ENCODE peak calls at places on chromosomes 16 and 17, in five cellular contexts. One of them, this sample, is unnamed.
A peak's percentile ranks its signal among the peaks of the same experiment; 100 is the strongest.

GRCh38 chr16:66196770-66197169 is 169.7 kb upstream of the CDH5 start:
- DNase-seq in amniotic stem cell: no peak
- DNase-seq in Peyer's patch: no peak
- DNase-seq in pancreas: no peak
- DNase-seq in retinal pigment epithelial cell: no peak
- DNase-seq in this sample: no peak

GRCh38 chr16:4176794-4177438 is 60.7 kb upstream of the ADCY9 start:
- DNase-seq in amniotic stem cell: peak; percentile 32
- DNase-seq in Peyer's patch: peak; percentile 79
- DNase-seq in pancreas: no peak
- DNase-seq in retinal pigment epithelial cell: no peak
- DNase-seq in this sample: no peak

GRCh38 chr17:55770220-55770870 is 19.5 kb downstream of the PCTP start:
- DNase-seq in amniotic stem cell: peak; percentile 6
- DNase-seq in Peyer's patch: no peak
- DNase-seq in pancreas: no peak
- DNase-seq in retinal pigment epithelial cell: no peak
- DNase-seq in this sample: no peak

GRCh38 chr17:33369149-33369548 is 76.1 kb upstream of the ASIC2 start:
- DNase-seq in amniotic stem cell: no peak
- DNase-seq in Peyer's patch: no peak
- DNase-seq in pancreas: no peak
- DNase-seq in retinal pigment epithelial cell: no peak
- DNase-seq in this sample: no peak

GRCh38 chr17:73371846-73372245 is 60.0 kb upstream of the CDC42EP4 start:
- DNase-seq in amniotic stem cell: no peak
- DNase-seq in Peyer's patch: no peak
- DNase-seq in pancreas: no peak
- DNase-seq in retinal pigment epithelial cell: no peak
- DNase-seq in this sample: no peak

GRCh38 chr17:57606111-57606875 is 138.8 kb downstream of the CCDC182 start:
- DNase-seq in amniotic stem cell: no peak
- DNase-seq in Peyer's patch: no peak
- DNase-seq in pancreas: no peak
- DNase-seq in retinal pigment epithelial cell: no peak
- DNase-seq in this sample: no peak

GRCh38 chr16:54632322-54632721 is 298.3 kb upstream of the IRX5 start:
- DNase-seq in amniotic stem cell: no peak
- DNase-seq in Peyer's patch: no peak
- DNase-seq in pancreas: no peak
- DNase-seq in retinal pigment epithelial cell: no peak
- DNase-seq in this sample: no peak

GRCh38 chr17:56912105-56912999 is 1.5 kb downstream of the TRIM25 start:
- DNase-seq in amniotic stem cell: no peak
- DNase-seq in Peyer's patch: peak; percentile 68
- DNase-seq in pancreas: no peak
- DNase-seq in retinal pigment epithelial cell: no peak
- DNase-seq in this sample: no peak

GRCh38 chr16:47724386-47724785 is 263.3 kb downstream of the PHKB start:
- DNase-seq in amniotic stem cell: no peak
- DNase-seq in Peyer's patch: no peak
- DNase-seq in pancreas: no peak
- DNase-seq in retinal pigment epithelial cell: no peak
- DNase-seq in this sample: no peak

GRCh38 chr16:89003831-89004208 is 26.8 kb upstream of the CBFA2T3 start:
- DNase-seq in amniotic stem cell: no peak
- DNase-seq in Peyer's patch: no peak
- DNase-seq in pancreas: no peak
- DNase-seq in retinal pigment epithelial cell: no peak
- DNase-seq in this sample: no peak

GRCh38 chr16:49183911-49184310 is 97.7 kb downstream of the CBLN1 start:
- DNase-seq in amniotic stem cell: no peak
- DNase-seq in Peyer's patch: peak; percentile 58
- DNase-seq in pancreas: no peak
- DNase-seq in retinal pigment epithelial cell: no peak
- DNase-seq in this sample: no peak

GRCh38 chr17:75902406-75902805 is 2.3 kb downstream of the MRPL38 start:
- DNase-seq in amniotic stem cell: no peak
- DNase-seq in Peyer's patch: no peak
- DNase-seq in pancreas: no peak
- DNase-seq in retinal pigment epithelial cell: no peak
- DNase-seq in this sample: no peak

GRCh38 chr16:77169650-77170236 is 21.2 kb upstream of the MON1B start:
- DNase-seq in amniotic stem cell: no peak
- DNase-seq in Peyer's patch: peak; percentile 50
- DNase-seq in pancreas: peak; percentile 20
- DNase-seq in retinal pigment epithelial cell: no peak
- DNase-seq in this sample: no peak

GRCh38 chr16:55760665-55761035 is 72.2 kb downstream of the CES1 start:
- DNase-seq in amniotic stem cell: no peak
- DNase-seq in Peyer's patch: no peak
- DNase-seq in pancreas: no peak
- DNase-seq in retinal pigment epithelial cell: no peak
- DNase-seq in this sample: no peak

GRCh38 chr17:2366747-2367494 is 29.6 kb downstream of the SGSM2 start:
- DNase-seq in amniotic stem cell: no peak
- DNase-seq in Peyer's patch: no peak
- DNase-seq in pancreas: no peak
- DNase-seq in retinal pigment epithelial cell: no peak
- DNase-seq in this sample: no peak

GRCh38 chr17:55446581-55447205 is 25.1 kb upstream of the MMD start:
- DNase-seq in amniotic stem cell: no peak
- DNase-seq in Peyer's patch: no peak
- DNase-seq in pancreas: no peak
- DNase-seq in retinal pigment epithelial cell: no peak
- DNase-seq in this sample: no peak

GRCh38 chr16:84786605-84787302 is 33.0 kb upstream of the CRISPLD2 start:
- DNase-seq in amniotic stem cell: no peak
- DNase-seq in Peyer's patch: peak; percentile 60
- DNase-seq in pancreas: peak; percentile 30
- DNase-seq in retinal pigment epithelial cell: no peak
- DNase-seq in this sample: no peak

GRCh38 chr17:70320642-70321345 is 151.5 kb downstream of the KCNJ2 start:
- DNase-seq in amniotic stem cell: no peak
- DNase-seq in Peyer's patch: no peak
- DNase-seq in pancreas: no peak
- DNase-seq in retinal pigment epithelial cell: no peak
- DNase-seq in this sample: no peak

GRCh38 chr17:41773190-41773588 is 13.3 kb downstream of the JUP start:
- DNase-seq in amniotic stem cell: peak; percentile 34
- DNase-seq in Peyer's patch: peak; percentile 94
- DNase-seq in pancreas: peak; percentile 76
- DNase-seq in retinal pigment epithelial cell: no peak
- DNase-seq in this sample: no peak

GRCh38 chr16:75116081-75116910 is at the start of gene LDHD:
- DNase-seq in amniotic stem cell: no peak
- DNase-seq in Peyer's patch: peak; percentile 88
- DNase-seq in pancreas: peak; percentile 91
- DNase-seq in retinal pigment epithelial cell: no peak
- DNase-seq in this sample: no peak

GRCh38 chr17:61852857-61853256 is 10.5 kb downstream of the BRIP1 start:
- DNase-seq in amniotic stem cell: no peak
- DNase-seq in Peyer's patch: no peak
- DNase-seq in pancreas: no peak
- DNase-seq in retinal pigment epithelial cell: no peak
- DNase-seq in this sample: no peak

GRCh38 chr17:72126575-72127486 is 6.0 kb downstream of the SOX9 start:
- DNase-seq in amniotic stem cell: no peak
- DNase-seq in Peyer's patch: peak; percentile 52
- DNase-seq in pancreas: peak; percentile 50
- DNase-seq in retinal pigment epithelial cell: peak; percentile 64
- DNase-seq in this sample: no peak

GRCh38 chr16:24906199-24906808 is 60.5 kb downstream of the SLC5A11 start:
- DNase-seq in amniotic stem cell: no peak
- DNase-seq in Peyer's patch: no peak
- DNase-seq in pancreas: no peak
- DNase-seq in retinal pigment epithelial cell: peak; percentile 2
- DNase-seq in this sample: no peak

This sample was measured in smooth muscle cell of the brain vasculature.